ENCODE peak calls at places on chromosome 1, in four cellular contexts. U is lower leg skin, I is IMR-90, B is body of pancreas. N is an unnamed sample.

GRCh38 chr1:109379422-109379821 is 18.3 kb downstream of the SORT1 start:
- DNase-seq in U (no peak), B (no peak), I (peak), N (no peak)

GRCh38 chr1:210801501-210801900 is 332.4 kb downstream of the KCNH1 start:
- DNase-seq in U (no peak), I (no peak), B (no peak), N (no peak)

GRCh38 chr1:236465231-236465958 is 58.4 kb upstream of the LGALS8 start:
- DNase-seq in I (no peak), B (no peak), U (no peak), N (no peak)

GRCh38 chr1:17232759-17233661 is 15.9 kb upstream of the PADI3 start:
- DNase-seq in I (peak), B (no peak), U (no peak), N (peak)

GRCh38 chr1:154434346-154435075 is 29.4 kb downstream of the IL6R start:
- DNase-seq in I (no peak), U (peak), B (peak), N (no peak)

GRCh38 chr1:43293896-43294760 is 6.7 kb upstream of the TIE1 start:
- DNase-seq in U (no peak), I (peak), B (no peak), N (no peak)

GRCh38 chr1:7868085-7868780 is 15.4 kb upstream of the UTS2 start:
- DNase-seq in U (peak), I (no peak), B (no peak), N (no peak)

GRCh38 chr1:236809133-236809532 is 14.0 kb downstream of the MTR start:
- DNase-seq in I (peak), U (no peak), B (peak), N (no peak)

GRCh38 chr1:178093150-178093957 is 550 bp upstream of the RASAL2 start:
- DNase-seq in I (peak), B (peak), U (peak), N (peak)

GRCh38 chr1:226717256-226717909 is 21.7 kb downstream of the ITPKB start:
- DNase-seq in I (no peak), B (no peak), U (no peak), N (peak)

GRCh38 chr1:200908158-200908868 is 13.6 kb downstream of the INAVA start:
- DNase-seq in U (no peak), B (no peak), I (no peak), N (no peak)
- TF ChIP-seq POLR2A in U (no peak), B (no peak), I (no peak), N (no peak)

GRCh38 chr1:45543599-45544417 is 6.8 kb upstream of the AKR1A1 start:
- DNase-seq in U (peak), I (no peak), B (peak), N (peak)
- TF ChIP-seq POLR2A in U (no peak), I (no peak), B (no peak), N (no peak)

GRCh38 chr1:21607549-21608529 is 61.3 kb downstream of the RAP1GAP start:
- DNase-seq in U (no peak), I (peak), B (peak), N (peak)
- TF ChIP-seq POLR2A in U (no peak), I (no peak), B (no peak), N (no peak)

GRCh38 chr1:47558601-47559593 is 121.1 kb downstream of the FOXD2 start:
- DNase-seq in I (no peak), B (peak), U (no peak), N (no peak)
- TF ChIP-seq POLR2A in I (no peak), B (peak), U (no peak), N (no peak)

GRCh38 chr1:53182688-53183276 is 13.8 kb upstream of the CPT2 start:
- DNase-seq in B (no peak), I (no peak), U (no peak), N (no peak)
- TF ChIP-seq POLR2A in B (no peak), I (no peak), U (no peak), N (no peak)